ENCODE peak calls at places on chromosomes 16 and 17, in seven cellular contexts. One of them, this sample, is unnamed.

GRCh38 chr17:57739402-57740224 is 5.5 kb downstream of the CCDC182 start:
- DNase-seq in Right ventricle myocardium superior: no peak
- DNase-seq in RPMI7951: peak; percentile 28
- DNase-seq in stimulated activated CD4-positive, alpha-beta T cell treated with anti-CD3 and anti-CD28 coated beads, Interleukin-4, amount 100 ng/mL, for 24 hours: no peak
- DNase-seq in NCI-H1436: peak; percentile 42
- DNase-seq in dermis blood vessel endothelial cell: peak; percentile 15
- DNase-seq in NCI-H748 treated with DMSO at 0.1 percent for 48 hours: peak; percentile 53
- DNase-seq in this sample: no peak

GRCh38 chr17:2707721-2708584 is 3.6 kb downstream of the CLUH start:
- DNase-seq in Right ventricle myocardium superior: peak; percentile 88
- DNase-seq in RPMI7951: no peak
- DNase-seq in stimulated activated CD4-positive, alpha-beta T cell treated with anti-CD3 and anti-CD28 coated beads, Interleukin-4, amount 100 ng/mL, for 24 hours: no peak
- DNase-seq in NCI-H1436: no peak
- DNase-seq in dermis blood vessel endothelial cell: no peak
- DNase-seq in NCI-H748 treated with DMSO at 0.1 percent for 48 hours: no peak
- DNase-seq in this sample: no peak

GRCh38 chr17:58702045-58702476 is 9.7 kb downstream of the RAD51C start:
- DNase-seq in Right ventricle myocardium superior: no peak
- DNase-seq in RPMI7951: no peak
- DNase-seq in stimulated activated CD4-positive, alpha-beta T cell treated with anti-CD3 and anti-CD28 coated beads, Interleukin-4, amount 100 ng/mL, for 24 hours: no peak
- DNase-seq in NCI-H1436: no peak
- DNase-seq in dermis blood vessel endothelial cell: no peak
- DNase-seq in NCI-H748 treated with DMSO at 0.1 percent for 48 hours: no peak
- DNase-seq in this sample: no peak

GRCh38 chr17:18961634-18962493 is 9.9 kb downstream of the SLC5A10 start:
- DNase-seq in Right ventricle myocardium superior: no peak
- DNase-seq in RPMI7951: peak; percentile 67
- DNase-seq in stimulated activated CD4-positive, alpha-beta T cell treated with anti-CD3 and anti-CD28 coated beads, Interleukin-4, amount 100 ng/mL, for 24 hours: peak; percentile 27
- DNase-seq in NCI-H1436: no peak
- DNase-seq in dermis blood vessel endothelial cell: peak; percentile 25
- DNase-seq in NCI-H748 treated with DMSO at 0.1 percent for 48 hours: no peak
- DNase-seq in this sample: no peak

GRCh38 chr17:65101371-65101770 is 35.8 kb upstream of the RGS9 start:
- DNase-seq in Right ventricle myocardium superior: no peak
- DNase-seq in RPMI7951: no peak
- DNase-seq in stimulated activated CD4-positive, alpha-beta T cell treated with anti-CD3 and anti-CD28 coated beads, Interleukin-4, amount 100 ng/mL, for 24 hours: no peak
- DNase-seq in NCI-H1436: no peak
- DNase-seq in dermis blood vessel endothelial cell: no peak
- DNase-seq in NCI-H748 treated with DMSO at 0.1 percent for 48 hours: no peak
- DNase-seq in this sample: no peak

GRCh38 chr16:89426736-89427525 is 63.4 kb downstream of the ANKRD11 start:
- DNase-seq in Right ventricle myocardium superior: no peak
- DNase-seq in RPMI7951: peak; percentile 63
- DNase-seq in stimulated activated CD4-positive, alpha-beta T cell treated with anti-CD3 and anti-CD28 coated beads, Interleukin-4, amount 100 ng/mL, for 24 hours: no peak
- DNase-seq in NCI-H1436: no peak
- DNase-seq in dermis blood vessel endothelial cell: no peak
- DNase-seq in NCI-H748 treated with DMSO at 0.1 percent for 48 hours: no peak
- DNase-seq in this sample: no peak

GRCh38 chr16:27303256-27304100 is 10.3 kb upstream of the IL4R start:
- DNase-seq in Right ventricle myocardium superior: no peak
- DNase-seq in RPMI7951: peak; percentile 50
- DNase-seq in stimulated activated CD4-positive, alpha-beta T cell treated with anti-CD3 and anti-CD28 coated beads, Interleukin-4, amount 100 ng/mL, for 24 hours: no peak
- DNase-seq in NCI-H1436: no peak
- DNase-seq in dermis blood vessel endothelial cell: no peak
- DNase-seq in NCI-H748 treated with DMSO at 0.1 percent for 48 hours: no peak
- DNase-seq in this sample: no peak

GRCh38 chr17:76996741-76997694 is 128.8 kb downstream of the MGAT5B start:
- DNase-seq in Right ventricle myocardium superior: no peak
- DNase-seq in RPMI7951: no peak
- DNase-seq in stimulated activated CD4-positive, alpha-beta T cell treated with anti-CD3 and anti-CD28 coated beads, Interleukin-4, amount 100 ng/mL, for 24 hours: no peak
- DNase-seq in NCI-H1436: no peak
- DNase-seq in dermis blood vessel endothelial cell: no peak
- DNase-seq in NCI-H748 treated with DMSO at 0.1 percent for 48 hours: no peak
- DNase-seq in this sample: no peak

GRCh38 chr16:23024044-23024443 is 125.2 kb downstream of the USP31 start:
- DNase-seq in Right ventricle myocardium superior: no peak
- DNase-seq in RPMI7951: no peak
- DNase-seq in stimulated activated CD4-positive, alpha-beta T cell treated with anti-CD3 and anti-CD28 coated beads, Interleukin-4, amount 100 ng/mL, for 24 hours: no peak
- DNase-seq in NCI-H1436: no peak
- DNase-seq in dermis blood vessel endothelial cell: no peak
- DNase-seq in NCI-H748 treated with DMSO at 0.1 percent for 48 hours: no peak
- DNase-seq in this sample: no peak

GRCh38 chr17:37417852-37418251 is 11.2 kb downstream of the TADA2A start:
- DNase-seq in Right ventricle myocardium superior: no peak
- DNase-seq in RPMI7951: no peak
- DNase-seq in stimulated activated CD4-positive, alpha-beta T cell treated with anti-CD3 and anti-CD28 coated beads, Interleukin-4, amount 100 ng/mL, for 24 hours: no peak
- DNase-seq in NCI-H1436: no peak
- DNase-seq in dermis blood vessel endothelial cell: no peak
- DNase-seq in NCI-H748 treated with DMSO at 0.1 percent for 48 hours: no peak
- DNase-seq in this sample: no peak

GRCh38 chr17:17694229-17695081 is 13.2 kb downstream of the RAI1 start:
- DNase-seq in Right ventricle myocardium superior: peak; percentile 88
- DNase-seq in RPMI7951: peak; percentile 64
- DNase-seq in stimulated activated CD4-positive, alpha-beta T cell treated with anti-CD3 and anti-CD28 coated beads, Interleukin-4, amount 100 ng/mL, for 24 hours: peak; percentile 64
- DNase-seq in NCI-H1436: peak; percentile 76
- DNase-seq in dermis blood vessel endothelial cell: peak; percentile 84
- DNase-seq in NCI-H748 treated with DMSO at 0.1 percent for 48 hours: peak; percentile 58
- DNase-seq in this sample: no peak

GRCh38 chr16:68823401-68823800 is 19.9 kb upstream of the TANGO6 start:
- DNase-seq in Right ventricle myocardium superior: no peak
- DNase-seq in RPMI7951: peak; percentile 70
- DNase-seq in stimulated activated CD4-positive, alpha-beta T cell treated with anti-CD3 and anti-CD28 coated beads, Interleukin-4, amount 100 ng/mL, for 24 hours: no peak
- DNase-seq in NCI-H1436: no peak
- DNase-seq in dermis blood vessel endothelial cell: peak; percentile 55
- DNase-seq in NCI-H748 treated with DMSO at 0.1 percent for 48 hours: no peak
- DNase-seq in this sample: peak; percentile 69

GRCh38 chr17:80539022-80539421 is 5.6 kb upstream of the RPTOR start:
- DNase-seq in Right ventricle myocardium superior: no peak
- DNase-seq in RPMI7951: no peak
- DNase-seq in stimulated activated CD4-positive, alpha-beta T cell treated with anti-CD3 and anti-CD28 coated beads, Interleukin-4, amount 100 ng/mL, for 24 hours: no peak
- DNase-seq in NCI-H1436: no peak
- DNase-seq in dermis blood vessel endothelial cell: peak; percentile 11
- DNase-seq in NCI-H748 treated with DMSO at 0.1 percent for 48 hours: no peak
- DNase-seq in this sample: no peak

GRCh38 chr17:78951967-78952551 is 26.9 kb upstream of the TIMP2 start:
- DNase-seq in Right ventricle myocardium superior: no peak
- DNase-seq in RPMI7951: no peak
- DNase-seq in stimulated activated CD4-positive, alpha-beta T cell treated with anti-CD3 and anti-CD28 coated beads, Interleukin-4, amount 100 ng/mL, for 24 hours: no peak
- DNase-seq in NCI-H1436: no peak
- DNase-seq in dermis blood vessel endothelial cell: no peak
- DNase-seq in NCI-H748 treated with DMSO at 0.1 percent for 48 hours: no peak
- DNase-seq in this sample: no peak

This sample was measured in AG04450.